ENCODE peak calls at places on chromosomes 3 and 15, in seven cellular contexts. W is activated T-cell treated with anti-CD3 and anti-CD28 coated beads, Interleukin-2, amount 50 U/mL, for 72 hours; J is suprapubic skin; E is AG08396; B is Kasumi-1; M is progenitor cell of endocrine pancreas; U is HFF-Myc. V is an unnamed sample.

GRCh38 chr3:52221563-52222318 is 3.7 kb downstream of the TLR9 start:
- DNase-seq in W (peak; percentile 65), J (peak; percentile 64), B (no peak), M (no peak), E (no peak), U (no peak), V (no peak)

GRCh38 chr3:21447471-21448205 is 303.4 kb downstream of the ZNF385D start:
- DNase-seq in M (no peak), E (peak; percentile 20), W (no peak), B (no peak), U (peak; percentile 70), J (no peak), V (no peak)

GRCh38 chr3:16480861-16481569 is 32.5 kb downstream of the RFTN1 start:
- DNase-seq in U (no peak), W (no peak), E (no peak), B (no peak), M (no peak), J (no peak), V (no peak)

GRCh38 chr15:52003710-52004109 is 15.3 kb upstream of the MAPK6 start:
- DNase-seq in B (no peak), W (no peak), M (no peak), J (no peak), E (no peak), U (no peak), V (peak; percentile 26)

GRCh38 chr3:45870099-45870498 is 16.2 kb upstream of the CCR9 start:
- DNase-seq in E (no peak), U (no peak), W (peak; percentile 59), J (no peak), M (no peak), B (no peak), V (no peak)

GRCh38 chr3:12436514-12437222 is 47.6 kb upstream of the TSEN2 start:
- DNase-seq in E (peak; percentile 57), M (no peak), B (no peak), W (no peak), J (no peak), U (no peak), V (no peak)

GRCh38 chr15:26697913-26698312 is 75.0 kb downstream of the GABRB3 start:
- DNase-seq in J (no peak), E (no peak), U (no peak), M (no peak), W (no peak), B (no peak), V (no peak)

GRCh38 chr3:178849220-178849910 is 222.2 kb downstream of the ZMAT3 start:
- DNase-seq in U (no peak), B (no peak), M (no peak), E (no peak), W (no peak), J (no peak), V (no peak)

GRCh38 chr3:182259579-182259978 is 533.7 kb upstream of the ATP11B start:
- DNase-seq in E (no peak), M (no peak), J (no peak), U (no peak), W (no peak), B (no peak), V (no peak)

GRCh38 chr15:25682349-25682748 is 180.8 kb downstream of the ATP10A start:
- DNase-seq in E (no peak), J (peak; percentile 56), W (no peak), U (no peak), B (no peak), M (no peak), V (no peak)

GRCh38 chr3:55061619-55062018 is 133.8 kb upstream of the LRTM1 start:
- DNase-seq in E (no peak), M (no peak), U (no peak), B (no peak), J (no peak), W (no peak), V (no peak)

GRCh38 chr15:76065267-76065666 is 5.5 kb downstream of the TMEM266 start:
- DNase-seq in M (no peak), E (no peak), U (no peak), B (peak; percentile 94), W (peak; percentile 14), J (no peak), V (peak; percentile 15)

GRCh38 chr3:136195258-136196063 is 674 bp downstream of the MSL2 start:
- DNase-seq in U (no peak), M (peak; percentile 61), J (peak; percentile 89), E (peak; percentile 82), B (peak; percentile 73), W (peak; percentile 88), V (peak; percentile 91)

GRCh38 chr3:25191703-25192102 is 236.4 kb upstream of the RARB start:
- DNase-seq in B (no peak), W (no peak), M (no peak), E (no peak), J (no peak), U (no peak), V (no peak)

GRCh38 chr3:193828477-193828876 is 235.5 kb downstream of the OPA1 start:
- DNase-seq in B (no peak), M (no peak), J (no peak), W (no peak), E (no peak), U (no peak), V (no peak)

GRCh38 chr15:40050788-40051615 is 12.0 kb upstream of the SRP14 start:
- DNase-seq in B (no peak), W (no peak), J (no peak), U (no peak), M (no peak), E (no peak), V (peak; percentile 15)

GRCh38 chr15:56036546-56037067 is 43.2 kb upstream of the NEDD4 start:
- DNase-seq in J (no peak), W (no peak), U (no peak), B (no peak), E (no peak), M (no peak), V (no peak)

GRCh38 chr3:165393458-165393857 is 197.3 kb upstream of the SLITRK3 start:
- DNase-seq in W (no peak), B (no peak), M (no peak), E (no peak), J (no peak), U (no peak), V (no peak)

GRCh38 chr3:28334552-28334951 is 14.0 kb upstream of the ZCWPW2 start:
- DNase-seq in B (peak; percentile 14), J (no peak), U (no peak), E (no peak), M (no peak), W (no peak), V (peak; percentile 41)

GRCh38 chr3:98553021-98553563 is 21.3 kb downstream of the GPR15 start:
- DNase-seq in W (no peak), B (no peak), M (no peak), U (no peak), E (no peak), J (no peak), V (peak; percentile 39)

GRCh38 chr15:49036650-49037545 is 9.3 kb downstream of the SECISBP2L start:
- DNase-seq in B (no peak), M (no peak), J (no peak), W (no peak), U (no peak), E (peak; percentile 16), V (peak; percentile 72)

GRCh38 chr3:127673191-127674098 is 693 bp downstream of the ABTB1 start:
- DNase-seq in E (peak; percentile 75), W (peak; percentile 69), J (peak; percentile 75), B (peak; percentile 19), M (no peak), U (no peak), V (peak; percentile 27)

GRCh38 chr3:73786346-73786807 is 161.6 kb upstream of the PDZRN3 start:
- DNase-seq in W (no peak), U (peak; percentile 43), E (peak; percentile 36), B (no peak), J (peak; percentile 73), M (no peak), V (no peak)

GRCh38 chr15:101449471-101450425 is 39.8 kb downstream of the PCSK6 start:
- DNase-seq in B (no peak), E (no peak), W (no peak), J (no peak), U (no peak), M (no peak), V (no peak)

GRCh38 chr3:13042127-13042931 is 30.9 kb downstream of the IQSEC1 start:
- DNase-seq in M (no peak), B (no peak), W (no peak), E (no peak), U (no peak), J (no peak), V (no peak)

GRCh38 chr3:25783661-25784512 is 644 bp upstream of the NGLY1 start:
- DNase-seq in J (peak; percentile 73), U (no peak), E (peak; percentile 41), M (no peak), B (peak; percentile 52), W (no peak), V (peak; percentile 72)

GRCh38 chr3:157469571-157470294 is 33.1 kb downstream of the PTX3 start:
- DNase-seq in J (no peak), U (no peak), W (no peak), M (no peak), B (no peak), E (no peak), V (no peak)

GRCh38 chr3:132788299-132788698 is 66.1 kb upstream of the NPHP3 start:
- DNase-seq in M (no peak), B (no peak), J (no peak), E (peak; percentile 34), U (peak; percentile 38), W (no peak), V (peak; percentile 88)

GRCh38 chr3:115512565-115513410 is 110.5 kb upstream of the GAP43 start:
- DNase-seq in W (peak; percentile 5), U (peak; percentile 21), M (peak; percentile 29), B (no peak), J (peak; percentile 64), E (peak; percentile 17), V (peak; percentile 89)

GRCh38 chr3:65146149-65146548 is 458.3 kb upstream of the ADAMTS9 start:
- DNase-seq in B (no peak), W (no peak), M (no peak), E (no peak), U (no peak), J (no peak), V (no peak)

GRCh38 chr15:90065682-90066049 is 36.6 kb downstream of the IDH2 start:
- DNase-seq in M (no peak), U (no peak), B (no peak), J (no peak), W (no peak), E (no peak), V (no peak)

GRCh38 chr15:77048135-77048866 is 22.6 kb downstream of the TSPAN3 start:
- DNase-seq in M (no peak), J (no peak), B (no peak), U (no peak), E (peak; percentile 39), W (no peak), V (no peak)

GRCh38 chr15:47184405-47185221 is 532.7 kb upstream of the SEMA6D start:
- DNase-seq in U (no peak), B (no peak), M (peak; percentile 14), W (no peak), J (no peak), E (peak; percentile 26), V (no peak)

GRCh38 chr15:98745179-98745578 is 96.8 kb downstream of the IGF1R start:
- DNase-seq in W (no peak), E (no peak), B (no peak), M (no peak), U (no peak), J (no peak), V (no peak)

GRCh38 chr15:58748040-58748786 is 1.3 kb downstream of the ADAM10 start:
- DNase-seq in M (no peak), E (no peak), U (no peak), W (peak; percentile 59), B (no peak), J (no peak), V (peak; percentile 60)

GRCh38 chr3:182117583-182117982 is 405.9 kb downstream of the SOX2 start:
- DNase-seq in E (no peak), B (no peak), U (no peak), J (no peak), W (no peak), M (no peak), V (no peak)